ENCODE peak calls at places on chromosomes 2 and 18, in five cellular contexts. One of them, this sample, is unnamed.

GRCh38 chr2:10133007-10133647 is 10.6 kb downstream of the RRM2 start:
- DNase-seq in NCI-H2081 treated with DMSO at 0.1 percent for 48 hours: no peak
- DNase-seq in upper lobe of left lung: no peak
- DNase-seq in mesendoderm: no peak
- DNase-seq in non-pigmented ciliary epithelial cell: no peak
- DNase-seq in this sample: no peak

GRCh38 chr2:25879133-25879730 is 945 bp upstream of the ASXL2 start:
- DNase-seq in NCI-H2081 treated with DMSO at 0.1 percent for 48 hours: no peak
- DNase-seq in upper lobe of left lung: no peak
- DNase-seq in mesendoderm: peak
- DNase-seq in non-pigmented ciliary epithelial cell: peak
- DNase-seq in this sample: no peak

GRCh38 chr2:75146221-75146902 is 53.0 kb downstream of the TACR1 start:
- DNase-seq in NCI-H2081 treated with DMSO at 0.1 percent for 48 hours: no peak
- DNase-seq in upper lobe of left lung: no peak
- DNase-seq in mesendoderm: no peak
- DNase-seq in non-pigmented ciliary epithelial cell: no peak
- DNase-seq in this sample: no peak

GRCh38 chr2:19353721-19354050 is 4.7 kb downstream of the OSR1 start:
- DNase-seq in NCI-H2081 treated with DMSO at 0.1 percent for 48 hours: no peak
- DNase-seq in upper lobe of left lung: no peak
- DNase-seq in mesendoderm: no peak
- DNase-seq in non-pigmented ciliary epithelial cell: no peak
- DNase-seq in this sample: no peak

GRCh38 chr18:60892855-60893254 is 440.4 kb upstream of the CDH20 start:
- DNase-seq in NCI-H2081 treated with DMSO at 0.1 percent for 48 hours: no peak
- DNase-seq in upper lobe of left lung: no peak
- DNase-seq in mesendoderm: no peak
- DNase-seq in non-pigmented ciliary epithelial cell: peak
- DNase-seq in this sample: no peak

GRCh38 chr2:1824202-1824905 is 80.0 kb upstream of the PXDN start:
- DNase-seq in NCI-H2081 treated with DMSO at 0.1 percent for 48 hours: no peak
- DNase-seq in upper lobe of left lung: no peak
- DNase-seq in mesendoderm: no peak
- DNase-seq in non-pigmented ciliary epithelial cell: no peak
- DNase-seq in this sample: no peak

GRCh38 chr2:239297142-239298125 is 103.4 kb downstream of the HDAC4 start:
- DNase-seq in NCI-H2081 treated with DMSO at 0.1 percent for 48 hours: no peak
- DNase-seq in upper lobe of left lung: no peak
- DNase-seq in mesendoderm: no peak
- DNase-seq in non-pigmented ciliary epithelial cell: no peak
- DNase-seq in this sample: no peak

GRCh38 chr2:110157153-110157793 is 41.7 kb upstream of the MALL start:
- DNase-seq in NCI-H2081 treated with DMSO at 0.1 percent for 48 hours: peak
- DNase-seq in upper lobe of left lung: no peak
- DNase-seq in mesendoderm: peak
- DNase-seq in non-pigmented ciliary epithelial cell: no peak
- DNase-seq in this sample: no peak

GRCh38 chr18:75204262-75204977 is 4.5 kb downstream of the PTGR3 start:
- DNase-seq in NCI-H2081 treated with DMSO at 0.1 percent for 48 hours: no peak
- DNase-seq in upper lobe of left lung: peak
- DNase-seq in mesendoderm: peak
- DNase-seq in non-pigmented ciliary epithelial cell: no peak
- DNase-seq in this sample: peak

GRCh38 chr2:235595420-235596010 is 101.7 kb downstream of the AGAP1 start:
- DNase-seq in NCI-H2081 treated with DMSO at 0.1 percent for 48 hours: no peak
- DNase-seq in upper lobe of left lung: no peak
- DNase-seq in mesendoderm: peak
- DNase-seq in non-pigmented ciliary epithelial cell: no peak
- DNase-seq in this sample: no peak

GRCh38 chr2:57796527-57796926 is 250.1 kb upstream of the VRK2 start:
- DNase-seq in NCI-H2081 treated with DMSO at 0.1 percent for 48 hours: no peak
- DNase-seq in upper lobe of left lung: no peak
- DNase-seq in mesendoderm: peak
- DNase-seq in non-pigmented ciliary epithelial cell: no peak
- DNase-seq in this sample: no peak

GRCh38 chr2:129923265-129924141 is 56.0 kb upstream of the RAB6C start:
- DNase-seq in NCI-H2081 treated with DMSO at 0.1 percent for 48 hours: no peak
- DNase-seq in upper lobe of left lung: peak
- DNase-seq in mesendoderm: peak
- DNase-seq in non-pigmented ciliary epithelial cell: peak
- DNase-seq in this sample: no peak

GRCh38 chr2:101540518-101540917 is 65.6 kb upstream of the RFX8 start:
- DNase-seq in NCI-H2081 treated with DMSO at 0.1 percent for 48 hours: no peak
- DNase-seq in upper lobe of left lung: no peak
- DNase-seq in mesendoderm: no peak
- DNase-seq in non-pigmented ciliary epithelial cell: no peak
- DNase-seq in this sample: no peak

GRCh38 chr18:7946724-7947377 is 379.7 kb downstream of the PTPRM start:
- DNase-seq in NCI-H2081 treated with DMSO at 0.1 percent for 48 hours: peak
- DNase-seq in upper lobe of left lung: no peak
- DNase-seq in mesendoderm: peak
- DNase-seq in non-pigmented ciliary epithelial cell: no peak
- DNase-seq in this sample: no peak

GRCh38 chr2:74010087-74010541 is 25.4 kb downstream of the TET3 start:
- DNase-seq in NCI-H2081 treated with DMSO at 0.1 percent for 48 hours: peak
- DNase-seq in upper lobe of left lung: peak
- DNase-seq in mesendoderm: no peak
- DNase-seq in non-pigmented ciliary epithelial cell: no peak
- DNase-seq in this sample: peak

GRCh38 chr18:35027206-35027605 is 14.0 kb upstream of the MAPRE2 start:
- DNase-seq in NCI-H2081 treated with DMSO at 0.1 percent for 48 hours: no peak
- DNase-seq in upper lobe of left lung: no peak
- DNase-seq in mesendoderm: no peak
- DNase-seq in non-pigmented ciliary epithelial cell: no peak
- DNase-seq in this sample: no peak

GRCh38 chr18:47345996-47346395 is 94.5 kb upstream of the SKOR2 start:
- DNase-seq in NCI-H2081 treated with DMSO at 0.1 percent for 48 hours: no peak
- DNase-seq in upper lobe of left lung: no peak
- DNase-seq in mesendoderm: no peak
- DNase-seq in non-pigmented ciliary epithelial cell: no peak
- DNase-seq in this sample: no peak

GRCh38 chr18:64410685-64411084 is 261.8 kb upstream of the LINC00305 start:
- DNase-seq in NCI-H2081 treated with DMSO at 0.1 percent for 48 hours: no peak
- DNase-seq in upper lobe of left lung: no peak
- DNase-seq in mesendoderm: no peak
- DNase-seq in non-pigmented ciliary epithelial cell: no peak
- DNase-seq in this sample: no peak

GRCh38 chr2:14587119-14587518 is 45.4 kb upstream of the LRATD1 start:
- DNase-seq in NCI-H2081 treated with DMSO at 0.1 percent for 48 hours: no peak
- DNase-seq in upper lobe of left lung: no peak
- DNase-seq in mesendoderm: no peak
- DNase-seq in non-pigmented ciliary epithelial cell: peak
- DNase-seq in this sample: no peak

GRCh38 chr2:161422812-161423211 is 6.7 kb downstream of the TBR1 start:
- DNase-seq in NCI-H2081 treated with DMSO at 0.1 percent for 48 hours: no peak
- DNase-seq in upper lobe of left lung: no peak
- DNase-seq in mesendoderm: peak
- DNase-seq in non-pigmented ciliary epithelial cell: no peak
- DNase-seq in this sample: no peak

This sample was measured in lower lobe of right lung.